ENCODE peak calls at places on chromosomes 16 and 17, in five cellular contexts. M, C, L, R and U are unnamed samples.

GRCh38 chr17:17060001-17060929 is 18.0 kb downstream of the MPRIP start:
- DNase-seq in C (no peak), L (no peak), M (peak; percentile 62), R (no peak), U (no peak)

GRCh38 chr16:56994311-56994710 is 5.0 kb downstream of the NLRC5 start:
- DNase-seq in L (no peak), M (no peak), C (no peak), R (no peak), U (no peak)

GRCh38 chr17:82876602-82877391 is 37.0 kb upstream of the ZNF750 start:
- DNase-seq in R (peak; percentile 86), M (peak; percentile 82), C (no peak), L (peak; percentile 79), U (peak; percentile 84)

GRCh38 chr16:69711115-69711740 is 15.1 kb downstream of the NQO1 start:
- DNase-seq in R (peak; percentile 85), L (no peak), M (no peak), C (no peak), U (peak; percentile 87)

GRCh38 chr16:78129349-78129748 is 29.9 kb downstream of the WWOX start:
- DNase-seq in C (no peak), L (no peak), R (no peak), M (no peak), U (no peak)

GRCh38 chr17:69287168-69287567 is 39.8 kb downstream of the ABCA5 start:
- DNase-seq in L (no peak), C (no peak), M (no peak), R (no peak), U (no peak)

GRCh38 chr16:25027781-25028180 is 12.6 kb upstream of the ARHGAP17 start:
- DNase-seq in L (no peak), R (no peak), M (no peak), C (no peak), U (no peak)

GRCh38 chr17:63785556-63785955 is 11.6 kb downstream of the DDX42 start:
- DNase-seq in M (no peak), L (peak; percentile 39), R (no peak), C (no peak), U (no peak)

GRCh38 chr17:48358203-48358602 is 71.8 kb downstream of the SKAP1 start:
- DNase-seq in R (no peak), M (no peak), C (no peak), L (no peak), U (no peak)

GRCh38 chr17:46192484-46193245 is 564 bp downstream of the KANSL1 start:
- DNase-seq in L (peak; percentile 73), C (no peak), M (peak; percentile 93), R (peak; percentile 57), U (peak; percentile 59)
- TF ChIP-seq POLR2A in L (peak; percentile 70), C (peak; percentile 57), M (no peak), R (no peak), U (peak; percentile 17)

DNA sequence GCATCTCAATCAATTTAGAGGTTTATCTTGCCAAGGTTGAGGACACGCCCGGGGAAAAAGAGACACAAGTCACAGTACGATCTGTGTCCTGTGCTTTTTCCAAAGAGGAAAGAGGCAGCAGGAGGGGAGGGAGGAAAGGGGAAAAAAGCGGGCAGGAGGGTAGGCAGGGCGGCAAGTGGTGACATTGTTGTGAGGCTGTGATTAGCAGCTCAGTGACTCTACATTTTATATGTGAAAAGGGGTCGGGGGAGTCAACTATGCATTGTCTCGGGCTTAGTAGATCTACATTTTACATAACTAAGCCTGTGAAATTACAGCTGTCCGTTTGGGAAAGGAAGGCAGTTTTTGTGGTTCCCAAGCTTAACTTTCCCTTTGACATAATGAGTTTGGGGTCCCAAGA is 22.2 kb upstream of the RIPOR1 start:
- DNase-seq in M (no peak), C (no peak), R (no peak), L (no peak), U (no peak)
- TF ChIP-seq POLR2AphosphoS5 in M (no peak), C (no peak), R (no peak), L (no peak), U (no peak)

DNA sequence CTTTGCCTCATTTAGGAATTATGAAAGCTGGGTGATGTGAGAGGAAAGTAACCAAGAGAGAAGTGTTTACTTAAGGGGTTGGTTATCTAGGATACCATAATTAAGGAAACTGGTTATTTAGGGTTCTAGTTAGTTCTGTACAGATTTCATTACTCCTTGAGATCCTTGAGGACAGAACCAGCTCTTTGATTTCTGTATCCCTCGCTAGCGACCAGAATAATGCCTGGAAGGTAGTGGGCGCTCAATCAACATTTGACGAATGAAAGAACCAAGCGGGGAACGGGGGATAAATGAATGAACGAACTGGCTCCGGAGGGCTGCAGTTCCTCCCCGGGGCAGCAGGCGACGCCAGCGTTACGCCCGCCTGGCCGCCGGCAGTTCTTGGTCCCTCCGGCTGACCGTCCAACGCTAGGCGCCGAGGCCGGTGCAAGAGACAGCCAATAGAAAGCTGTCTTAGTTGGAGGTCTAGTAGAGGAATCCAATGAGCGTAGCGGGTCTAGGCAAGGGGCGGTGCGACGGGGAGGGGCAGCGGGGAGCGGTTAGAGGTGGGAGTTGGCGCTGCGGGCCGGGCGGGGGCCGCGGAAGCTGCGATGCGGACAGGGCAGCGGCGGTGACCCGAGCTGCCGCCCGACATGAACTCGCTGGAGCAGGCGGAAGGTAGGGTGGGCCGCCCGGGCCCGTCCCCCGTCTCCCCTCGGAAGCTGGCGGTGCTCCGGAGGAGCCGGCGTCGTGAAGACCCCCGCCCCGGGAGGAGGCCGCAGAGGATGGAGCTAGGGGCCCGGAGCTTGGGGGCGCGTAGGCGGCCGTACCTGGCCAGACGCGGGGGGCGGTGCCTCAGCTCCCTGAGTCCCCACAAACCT is at the start of gene CNEP1R1:
- DNase-seq in R (peak; percentile 93), L (peak; percentile 98), C (peak; percentile 92), M (peak; percentile 98), U (peak; percentile 95)
- TF ChIP-seq POLR2A in R (no peak), L (peak; percentile 63), C (no peak), M (no peak), U (peak; percentile 49)

DNA sequence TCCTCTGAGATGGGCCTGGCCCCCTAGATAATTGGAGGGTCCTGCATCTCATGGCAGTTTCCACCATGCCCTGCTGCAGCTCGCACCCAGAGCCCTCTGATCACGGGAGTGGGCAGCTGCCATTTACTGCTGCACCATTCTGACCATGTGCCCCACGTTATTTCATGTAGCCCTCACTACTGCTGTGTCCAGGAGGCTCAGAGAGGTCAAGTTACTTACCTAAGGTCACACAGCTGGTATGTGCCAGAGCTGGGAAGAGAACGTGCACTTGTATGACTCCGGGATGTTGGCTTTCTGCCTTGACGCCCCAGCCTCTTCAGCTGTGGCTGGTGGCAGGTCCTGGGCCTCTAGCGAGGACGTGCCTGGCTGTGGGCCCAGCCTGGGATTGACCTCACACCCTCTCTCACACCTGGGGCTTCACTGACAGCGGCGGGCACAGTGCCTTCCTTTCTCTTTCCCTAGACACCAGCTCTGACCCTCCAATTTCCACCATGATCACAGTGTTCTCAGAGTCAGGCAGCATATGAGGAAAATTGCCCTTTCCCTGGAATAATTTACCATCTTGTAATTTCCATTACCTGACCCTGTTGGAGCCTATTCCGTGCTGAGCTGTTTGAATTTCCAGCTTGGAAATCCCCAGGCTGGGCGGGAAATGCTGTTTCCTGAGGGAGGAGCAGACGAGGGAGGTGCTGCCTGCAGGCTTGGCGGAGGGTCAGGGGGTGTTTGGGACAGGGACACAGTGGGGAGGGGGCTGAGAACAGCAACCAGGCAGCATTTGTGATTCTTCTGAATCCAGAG is 18.6 kb upstream of the DOC2B start:
- DNase-seq in R (no peak), L (peak; percentile 85), C (no peak), M (peak; percentile 79), U (no peak)
- TF ChIP-seq POLR2AphosphoS5 in R (no peak), L (no peak), C (no peak), M (peak; percentile 65), U (no peak)